ENCODE peak calls at places on chromosomes 5 and 9, in six cellular contexts. L is ascending aorta, S is foreskin fibroblast, Y is DND-41, N is IMR-90, C is heart right ventricle. H is an unnamed sample.

GRCh38 chr5:32096891-32097592 is 77.1 kb downstream of the GOLPH3 start:
- DNase-seq in C (no peak), N (peak), S (peak), Y (no peak), L (no peak), H (no peak)

GRCh38 chr9:83688921-83689320 is 18.8 kb downstream of the UBQLN1 start:
- DNase-seq in N (no peak), S (no peak), C (no peak), L (no peak), Y (no peak), H (no peak)

GRCh38 chr5:17157916-17158529 is 59.4 kb upstream of the BASP1 start:
- DNase-seq in S (peak), N (peak), C (no peak), Y (no peak), L (no peak), H (no peak)

GRCh38 chr5:138900281-138900965 is 25.3 kb upstream of the LRRTM2 start:
- DNase-seq in C (no peak), N (peak), S (peak), Y (peak), L (no peak), H (no peak)

GRCh38 chr5:122316652-122317051 is 4.6 kb downstream of the SNCAIP start:
- DNase-seq in S (no peak), L (no peak), Y (no peak), N (no peak), C (no peak), H (peak)

GRCh38 chr5:116527587-116527986 is 47.0 kb downstream of the SEMA6A start:
- DNase-seq in S (no peak), L (no peak), C (no peak), N (no peak), Y (no peak), H (no peak)

GRCh38 chr5:1503301-1504243 is 20.2 kb downstream of the LPCAT1 start:
- DNase-seq in L (peak), N (peak), Y (no peak), C (peak), S (no peak), H (no peak)

GRCh38 chr5:109694451-109694891 is 4.7 kb downstream of the MAN2A1 start:
- DNase-seq in S (no peak), Y (no peak), N (peak), L (no peak), C (no peak), H (no peak)

GRCh38 chr5:132816554-132816953 is 3.5 kb downstream of the SOWAHA start:
- DNase-seq in N (peak), S (no peak), Y (no peak), C (no peak), L (no peak), H (no peak)

GRCh38 chr5:6831678-6832077 is 118.4 kb downstream of the TENT4A start:
- DNase-seq in Y (no peak), S (no peak), N (no peak), L (no peak), C (no peak), H (no peak)

GRCh38 chr9:96417610-96418073 is 528 bp downstream of the ZNF367 start:
- DNase-seq in C (peak), Y (no peak), N (no peak), L (no peak), S (no peak), H (no peak)

GRCh38 chr9:78325343-78325742 is 28.4 kb downstream of the PSAT1 start:
- DNase-seq in Y (no peak), S (peak), N (peak), L (no peak), C (no peak), H (no peak)

GRCh38 chr9:111622626-111623025 is 8.5 kb upstream of the DNAJC25 start:
- DNase-seq in Y (no peak), S (peak), C (no peak), N (peak), L (no peak), H (no peak)

GRCh38 chr9:106920701-106921283 is 57.8 kb downstream of the ZNF462 start:
- DNase-seq in L (no peak), Y (no peak), N (peak), S (no peak), C (no peak), H (no peak)

GRCh38 chr5:90813392-90813791 is 254.8 kb downstream of the ADGRV1 start:
- DNase-seq in N (no peak), S (no peak), C (no peak), Y (no peak), L (no peak), H (no peak)

GRCh38 chr9:71349218-71349617 is 227.8 kb upstream of the TRPM3 start:
- DNase-seq in C (no peak), S (no peak), N (peak), L (no peak), Y (no peak), H (no peak)

GRCh38 chr9:89139450-89139849 is 39.2 kb downstream of the SHC3 start:
- DNase-seq in N (peak), Y (no peak), C (no peak), L (no peak), S (no peak), H (no peak)

GRCh38 chr5:120682851-120683250 is 218.8 kb downstream of the PRR16 start:
- DNase-seq in Y (no peak), N (peak), S (peak), L (no peak), C (no peak), H (no peak)

GRCh38 chr9:113949206-113950078 is 73.3 kb downstream of the ZNF618 start:
- DNase-seq in L (no peak), C (no peak), Y (no peak), N (no peak), S (no peak), H (no peak)

GRCh38 chr9:33290994-33291397 is 680 bp downstream of the NFX1 start:
- DNase-seq in S (no peak), Y (no peak), C (no peak), N (peak), L (no peak), H (peak)

GRCh38 chr5:38765461-38765861 is 80.4 kb upstream of the OSMR start:
- DNase-seq in Y (no peak), S (no peak), C (no peak), N (peak), L (no peak), H (no peak)

GRCh38 chr9:7145361-7146069 is 387.7 kb downstream of the KDM4C start:
- DNase-seq in Y (no peak), L (no peak), C (no peak), S (no peak), N (peak), H (no peak)

GRCh38 chr9:121122450-121123032 is 47.8 kb downstream of the CNTRL start:
- DNase-seq in N (no peak), C (no peak), L (no peak), S (no peak), Y (no peak), H (no peak)

GRCh38 chr9:15293727-15294405 is 13.2 kb downstream of the TTC39B start:
- DNase-seq in Y (no peak), S (no peak), C (no peak), L (no peak), N (no peak), H (no peak)

GRCh38 chr5:670396-671270 is 22.5 kb downstream of the TPPP start:
- DNase-seq in L (no peak), N (no peak), Y (no peak), S (no peak), C (no peak), H (no peak)

GRCh38 chr9:126605792-126606482 is 7.8 kb upstream of the LMX1B start:
- DNase-seq in N (no peak), L (no peak), Y (no peak), C (no peak), S (no peak), H (no peak)

GRCh38 chr5:151156732-151157402 is 712 bp downstream of the ANXA6 start:
- DNase-seq in N (peak), C (no peak), Y (peak), L (no peak), S (no peak), H (peak)

GRCh38 chr5:110853267-110853666 is 114.5 kb downstream of the SLC25A46 start:
- DNase-seq in N (peak), L (no peak), C (no peak), S (peak), Y (no peak), H (no peak)

GRCh38 chr9:27365977-27366376 is 69.0 kb upstream of the EQTN start:
- DNase-seq in S (no peak), Y (peak), L (no peak), N (no peak), C (no peak), H (peak)

GRCh38 chr9:133992780-133993634 is 883 bp upstream of the VAV2 start:
- DNase-seq in L (peak), Y (no peak), N (peak), S (peak), C (peak), H (peak)

GRCh38 chr5:9557696-9558095 is 11.8 kb upstream of the SEMA5A start:
- DNase-seq in S (peak), Y (no peak), C (no peak), N (peak), L (no peak), H (no peak)

GRCh38 chr5:180909782-180910181 is 10.8 kb downstream of the BTNL8 start:
- DNase-seq in L (no peak), Y (no peak), C (no peak), S (no peak), N (no peak), H (no peak)

GRCh38 chr9:134200730-134201129 is 36.4 kb upstream of the RNU6ATAC start:
- DNase-seq in S (no peak), N (no peak), Y (no peak), C (no peak), L (no peak), H (no peak)

GRCh38 chr9:129493002-129493713 is 127.7 kb downstream of the C9orf50 start:
- DNase-seq in S (no peak), N (no peak), Y (no peak), L (no peak), C (no peak), H (no peak)

GRCh38 chr5:108989761-108990392 is 242.2 kb downstream of the FER start:
- DNase-seq in N (peak), Y (no peak), S (no peak), C (no peak), L (no peak), H (peak)

GRCh38 chr5:179906294-179906794 is 1.4 kb downstream of the TBC1D9B start:
- DNase-seq in C (no peak), Y (peak), L (no peak), S (no peak), N (no peak), H (no peak)
- H3K4me3 ChIP-seq in C (peak), Y (peak), L (peak), S (peak), N (peak), H (peak)

GRCh38 chr5:100406640-100407039 is 128.5 kb upstream of the FAM174A start:
- DNase-seq in C (no peak), L (no peak), Y (no peak), S (no peak), N (peak), H (no peak)
- H3K4me3 ChIP-seq in C (no peak), L (no peak), Y (no peak), S (no peak), N (no peak), H (no peak)

DNA sequence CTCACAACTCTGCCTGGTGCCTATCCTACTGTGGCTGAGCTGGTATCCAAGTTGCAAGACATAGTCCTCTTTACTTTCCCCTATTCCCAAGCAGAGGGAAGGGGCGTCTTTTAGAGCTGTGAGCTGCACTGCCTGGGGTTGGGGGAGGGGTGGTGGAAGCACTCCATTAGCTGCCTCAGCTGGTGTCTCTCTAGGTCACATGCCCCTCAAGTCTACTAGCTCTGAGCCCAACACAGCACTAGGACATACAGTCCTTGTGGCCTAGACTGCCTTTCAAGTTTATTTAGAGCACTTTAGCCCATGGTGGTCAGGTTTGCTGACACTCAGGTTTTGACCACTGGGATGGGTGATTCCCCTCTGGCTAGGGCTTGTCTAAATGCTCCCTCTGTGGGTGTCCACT is 54.7 kb downstream of the SREK1 start:
- DNase-seq in S (no peak), L (no peak), C (no peak), N (no peak), Y (no peak), H (no peak)
- H3K4me3 ChIP-seq in S (no peak), L (no peak), C (no peak), N (no peak), Y (no peak), H (no peak)

DNA sequence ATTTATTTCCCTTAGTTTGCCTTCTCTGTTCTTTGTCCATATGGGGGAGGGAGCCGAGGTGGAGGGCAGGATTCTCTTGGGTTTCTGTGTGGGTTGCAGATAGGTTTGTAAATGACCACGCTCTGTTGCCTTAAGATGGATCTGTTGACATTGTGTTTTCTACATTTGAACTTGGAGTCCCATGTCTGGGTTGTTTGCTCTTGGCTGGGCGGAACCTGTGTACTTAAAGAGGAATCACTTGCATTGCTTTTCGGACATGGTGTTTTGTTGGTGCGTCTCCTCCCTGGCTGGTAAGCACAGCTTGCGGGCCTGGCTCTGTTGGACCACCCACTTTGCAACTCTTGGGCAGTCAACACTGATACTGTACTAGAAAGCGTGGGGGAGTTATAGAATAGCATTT is 45.9 kb downstream of the EHMT1 start:
- DNase-seq in Y (no peak), N (no peak), S (no peak), C (no peak), L (no peak), H (no peak)
- H3K4me3 ChIP-seq in Y (no peak), N (no peak), S (no peak), C (no peak), L (no peak), H (no peak)